ENCODE peak calls at places on chromosome 6, in four cellular contexts. J is IMR-90, S is H9, C is H1. R is an unnamed sample.

GRCh38 chr6:52475307-52475706 is 55.2 kb downstream of the EFHC1 start:
- DNase-seq in S (no peak), J (no peak), C (no peak), R (no peak)

GRCh38 chr6:100889351-100889750 is 8.2 kb upstream of the ASCC3 start:
- DNase-seq in C (no peak), S (no peak), J (no peak), R (no peak)

GRCh38 chr6:105370316-105370715 is 32.6 kb downstream of the PREP start:
- DNase-seq in C (no peak), J (no peak), S (no peak), R (no peak)

GRCh38 chr6:111710911-111711310 is 105.2 kb upstream of the TRAF3IP2 start:
- DNase-seq in C (no peak), S (no peak), J (no peak), R (no peak)

GRCh38 chr6:119174879-119175817 is 96.7 kb upstream of the FAM184A start:
- DNase-seq in C (no peak), S (no peak), J (peak; percentile 57), R (no peak)

GRCh38 chr6:54860739-54861138 is 14.2 kb downstream of the FAM83B start:
- DNase-seq in J (peak; percentile 72), C (no peak), S (no peak), R (no peak)

GRCh38 chr6:167578371-167578901 is 248.3 kb upstream of the AFDN start:
- DNase-seq in J (no peak), C (no peak), S (no peak), R (no peak)

GRCh38 chr6:56949925-56950495 is 4.9 kb upstream of the BEND6 start:
- DNase-seq in S (no peak), C (no peak), J (peak; percentile 58), R (no peak)

GRCh38 chr6:75202676-75203131 is 3.1 kb downstream of the COL12A1 start:
- DNase-seq in J (peak; percentile 46), S (no peak), C (peak; percentile 56), R (peak; percentile 7)

DNA sequence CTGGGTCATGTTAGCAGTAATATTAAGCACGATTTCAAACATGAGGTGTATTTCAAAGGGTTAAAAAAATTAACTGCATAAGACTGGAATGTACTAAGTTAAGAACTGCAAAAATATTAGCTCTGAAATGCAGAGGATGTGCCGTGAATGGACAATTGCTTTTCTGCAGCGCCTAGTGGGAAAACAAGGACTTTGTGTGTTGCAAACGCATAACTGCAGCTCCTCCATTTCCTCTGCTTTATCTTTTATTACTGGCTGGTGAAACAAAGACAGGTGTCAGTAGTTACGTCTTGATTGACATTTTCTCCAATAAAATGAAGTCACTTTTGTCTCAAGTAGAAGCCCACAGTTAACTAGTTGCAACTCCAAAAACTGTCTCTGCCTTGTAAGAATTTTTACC is 1.7 kb downstream of the PDE7B start:
- DNase-seq in C (no peak), J (peak; percentile 41), S (no peak), R (no peak)
- H3K56ac ChIP-seq in C (no peak overlapping the region), J (no peak overlapping the region), S (no peak overlapping the region), R (no peak overlapping the region)

GRCh38 chr6:31958741-31959739 is at the start of the genes NELFE and SKIC2:
- DNase-seq in S (peak; percentile 99), J (peak; percentile 98), C (peak; percentile 97), R (peak; percentile 99)

GRCh38 chr6:31958412-31958740 is 395 bp downstream of the NELFE start:
- DNase-seq in S (no peak), J (no peak), C (no peak), R (no peak)

GRCh38 chr6:31965700-31966099 is 6.2 kb downstream of the DXO start:
- DNase-seq in C (no peak), J (no peak), S (no peak), R (no peak)

GRCh38 chr6:31963921-31964320 is 4.9 kb downstream of the SKIC2 start:
- DNase-seq in J (no peak), C (no peak), S (no peak), R (no peak)

DNA sequence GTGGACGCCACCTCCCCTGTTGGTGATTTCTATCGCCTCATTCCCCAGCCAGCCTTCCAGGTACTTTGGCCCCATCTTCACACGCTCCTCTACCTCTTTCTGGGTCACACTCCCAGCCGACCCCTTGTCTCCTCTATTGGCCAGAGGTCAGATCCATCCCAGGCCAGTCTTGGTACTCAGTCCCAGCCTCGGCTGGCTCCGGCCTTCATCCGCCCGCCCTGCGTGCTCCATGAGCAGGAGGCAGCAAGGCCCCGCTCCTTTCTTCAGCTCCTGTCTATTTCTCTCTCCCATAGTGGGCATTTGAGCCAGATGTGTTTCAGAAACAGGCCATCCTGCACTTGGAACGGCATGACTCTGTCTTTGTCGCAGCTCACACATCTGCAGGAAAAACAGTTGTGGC is 2.6 kb downstream of the SKIC2 start:
- DNase-seq in J (no peak), C (no peak), S (no peak), R (no peak)
- H3K79me1 ChIP-seq in J (peaks cover 43% of the 10 kb centered on the region), C (peaks cover 5% of the 10 kb centered on the region), S (peaks cover 3% of the 10 kb centered on the region), R (peaks cover 18% of the 10 kb centered on the region)

DNA sequence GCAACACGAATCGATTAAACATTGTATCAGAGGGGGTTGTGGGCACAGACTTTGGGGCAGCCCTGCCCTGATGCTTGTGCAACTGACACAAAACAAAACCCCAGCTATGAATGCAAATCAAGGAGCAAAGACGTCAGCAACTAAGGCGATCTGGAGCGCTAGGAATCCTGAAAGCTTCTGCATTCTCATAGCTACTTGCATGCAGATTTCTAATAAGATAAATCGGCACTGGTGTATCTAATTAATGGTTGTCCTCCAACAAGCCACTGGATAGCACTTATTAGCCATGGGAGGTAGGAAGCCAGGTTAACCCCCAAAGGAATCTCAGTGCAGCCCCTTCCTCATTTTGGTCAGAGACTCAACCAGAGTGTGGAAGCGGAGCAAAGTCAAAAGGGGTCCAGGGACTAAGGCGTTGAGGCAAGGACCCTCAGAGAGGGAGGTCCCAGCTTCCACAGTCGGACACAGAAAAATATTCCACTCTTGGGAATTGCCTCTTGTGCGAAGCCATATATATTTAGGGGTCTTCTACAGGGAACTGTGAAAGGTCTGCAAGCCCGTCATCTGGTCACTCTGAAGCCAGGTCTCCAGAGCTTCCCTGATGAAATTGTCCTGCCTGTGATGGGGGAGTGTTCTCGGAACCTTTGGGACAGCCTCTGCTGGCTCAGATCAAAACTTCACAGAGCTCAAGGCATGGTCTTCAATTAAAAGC is 160.9 kb downstream of the TBXT start:
- DNase-seq in S (no peak), J (peak; percentile 89), C (peak; percentile 44), R (peak; percentile 45)
- H3K56ac ChIP-seq in S (no peak overlapping the region), J (peak overlapping the region; percentile 74), C (no peak overlapping the region), R (no peak overlapping the region)

GRCh38 chr6:30881987-30882763 is 2.1 kb upstream of the DDR1 start:
- DNase-seq in J (peak; percentile 77), S (peak; percentile 55), C (no peak), R (peak; percentile 78)
- H3K79me1 ChIP-seq in J (peaks cover 29% of the 10 kb centered on the region), S (no peaks in the 10 kb centered on the region), C (peaks cover 11% of the 10 kb centered on the region), R (peaks cover 7% of the 10 kb centered on the region)